ENCODE peak calls at places on chromosomes 12 and 14, in six cellular contexts. S is hypothalamus; K is NCI-H2029; I is spleen; A is neural progenitor cell; Z is activated CD8-positive, alpha-beta memory T cell treated with anti-CD3 and anti-CD28 coated beads for 24 hours. G is an unnamed sample.

GRCh38 chr14:95998656-95999055 is 40.5 kb upstream of the C14orf132 start:
- DNase-seq in S (no peak), K (peak), I (no peak), A (no peak), Z (no peak), G (no peak)

GRCh38 chr14:22565391-22565945 is 23.6 kb downstream of the DAD1 start:
- DNase-seq in S (no peak), K (no peak), I (no peak), A (no peak), Z (no peak), G (no peak)

GRCh38 chr12:69309461-69309860 is 38.7 kb upstream of the LYZ start:
- DNase-seq in S (no peak), K (no peak), I (no peak), A (no peak), Z (no peak), G (no peak)

GRCh38 chr12:23906329-23906728 is 43.1 kb downstream of the SOX5 start:
- DNase-seq in S (no peak), K (no peak), I (no peak), A (peak), Z (no peak), G (no peak)

GRCh38 chr12:34286483-34286882 is 264.2 kb downstream of the ALG10 start:
- DNase-seq in S (no peak), K (no peak), I (no peak), A (no peak), Z (no peak), G (peak)

GRCh38 chr12:78964521-78964920 is 99.9 kb downstream of the SYT1 start:
- DNase-seq in S (no peak), K (no peak), I (no peak), A (no peak), Z (no peak), G (no peak)

GRCh38 chr14:71610797-71611196 is 321.4 kb upstream of the RGS6 start:
- DNase-seq in S (no peak), K (no peak), I (no peak), A (no peak), Z (no peak), G (no peak)

GRCh38 chr14:52315355-52315718 is 1.2 kb downstream of the PTGER2 start:
- DNase-seq in S (no peak), K (no peak), I (no peak), A (peak), Z (no peak), G (no peak)

GRCh38 chr12:8681129-8681902 is 16.5 kb upstream of the RIMKLB start:
- DNase-seq in S (no peak), K (peak), I (no peak), A (no peak), Z (no peak), G (no peak)

G was measured in cardiac septum.